ENCODE peak calls at places on chromosomes 5 and 9, in eight cellular contexts. D is tibial nerve, E is stomach, V is HepG2, S is transverse colon, P is breast epithelium, H is mammary epithelial cell, U is PC-3. K is an unnamed sample.
A peak's percentile ranks its signal among the peaks of the same experiment; 100 is the strongest.

GRCh38 chr5:124468671-124469411 is 277.6 kb downstream of the ZNF608 start:
- DNase-seq in D (no peak), E (no peak), V (no peak), S (no peak), P (no peak), H (no peak), U (no peak), K (no peak)

GRCh38 chr5:74019923-74020322 is 393.9 kb downstream of the ARHGEF28 start:
- DNase-seq in D (no peak), E (no peak), V (no peak), S (no peak), P (no peak), H (no peak), U (no peak), K (no peak)

GRCh38 chr5:83097582-83098265 is 20.4 kb downstream of the XRCC4 start:
- DNase-seq in D (no peak), E (no peak), V (no peak), S (no peak), P (no peak), H (no peak), U (peak; percentile 65), K (no peak)

GRCh38 chr5:75681125-75681830 is 36.0 kb downstream of the POC5 start:
- DNase-seq in D (no peak), E (no peak), V (peak; percentile 28), S (no peak), P (no peak), H (peak; percentile 40), U (peak; percentile 57), K (no peak)

GRCh38 chr5:24135536-24135935 is 509.2 kb downstream of the CDH10 start:
- DNase-seq in D (no peak), E (no peak), V (no peak), S (no peak), P (no peak), H (peak; percentile 17), U (peak; percentile 14), K (no peak)

GRCh38 chr5:153891394-153891793 is 147.3 kb downstream of the FAM114A2 start:
- DNase-seq in D (no peak), E (no peak), V (no peak), S (no peak), P (no peak), H (peak; percentile 12), U (no peak), K (no peak)

GRCh38 chr5:37658440-37658839 is 181.4 kb downstream of the GDNF start:
- DNase-seq in D (no peak), E (no peak), V (peak; percentile 9), S (no peak), P (no peak), H (no peak), U (peak; percentile 35), K (no peak)

GRCh38 chr9:112050544-112051475 is 124.3 kb downstream of the SUSD1 start:
- DNase-seq in D (peak; percentile 81), E (peak; percentile 57), V (peak; percentile 91), S (peak; percentile 59), P (peak; percentile 51), H (peak; percentile 77), U (peak; percentile 61), K (peak; percentile 94)

GRCh38 chr5:96973561-96974401 is 37.9 kb downstream of the LNPEP start:
- DNase-seq in D (no peak), E (no peak), V (no peak), S (no peak), P (no peak), H (no peak), U (no peak), K (no peak)

GRCh38 chr5:96968614-96969013 is 32.7 kb downstream of the LNPEP start:
- DNase-seq in D (no peak), E (no peak), V (no peak), S (no peak), P (no peak), H (no peak), U (no peak), K (no peak)

GRCh38 chr5:96969401-96969800 is 33.5 kb downstream of the LNPEP start:
- DNase-seq in D (no peak), E (no peak), V (no peak), S (no peak), P (no peak), H (no peak), U (no peak), K (no peak)

GRCh38 chr5:96975656-96976055 is 39.8 kb downstream of the LNPEP start:
- DNase-seq in D (no peak), E (no peak), V (no peak), S (no peak), P (no peak), H (no peak), U (no peak), K (no peak)

DNA sequence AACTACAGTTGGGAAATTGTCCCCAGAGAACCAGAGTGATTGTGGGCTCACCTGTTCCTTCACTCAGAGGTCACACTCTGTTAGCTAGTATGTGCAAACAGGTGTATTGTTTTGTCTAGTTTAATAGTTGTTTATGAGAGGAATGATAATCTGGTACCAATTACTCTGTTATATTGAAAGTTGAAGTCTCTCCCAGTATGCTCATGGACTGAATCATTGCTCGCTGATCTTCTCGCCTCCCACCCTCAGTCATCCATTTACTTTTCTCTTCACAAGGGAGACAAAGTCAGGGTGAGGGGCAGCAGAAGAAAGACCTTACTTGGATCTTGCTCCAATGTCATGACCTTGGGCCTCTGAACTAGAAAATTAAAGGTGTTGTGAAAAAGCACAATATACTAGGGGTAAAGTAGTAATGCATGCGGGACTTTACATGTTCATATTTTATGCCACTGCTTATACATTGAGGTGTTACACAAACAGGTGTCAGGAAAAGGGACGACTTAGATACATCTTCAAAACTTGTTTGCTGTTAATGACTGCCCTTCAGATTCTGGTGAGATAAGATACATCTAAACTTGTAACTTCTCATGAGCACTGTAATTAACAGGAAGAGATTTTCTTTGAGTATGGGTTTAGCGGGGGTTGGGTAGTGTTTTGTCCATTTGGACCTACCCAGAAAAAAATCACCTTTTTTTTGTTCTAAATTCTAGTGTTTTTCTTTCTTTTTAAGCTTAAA is 36.9 kb downstream of the LNPEP start:
- DNase-seq in D (no peak), E (no peak), V (no peak), S (no peak), P (no peak), H (no peak), U (no peak), K (no peak)
- TF ChIP-seq CTCF in D (no peak), E (no peak), V (no peak), S (no peak), P (no peak), H (no peak), U (no peak), K (no peak)

GRCh38 chr5:36610629-36611028 is 4.2 kb downstream of the SLC1A3 start:
- DNase-seq in D (no peak), E (no peak), V (no peak), S (no peak), P (no peak), H (no peak), U (no peak), K (no peak)

GRCh38 chr5:36607114-36607561 is 732 bp downstream of the SLC1A3 start:
- DNase-seq in D (no peak), E (no peak), V (no peak), S (no peak), P (no peak), H (peak; percentile 46), U (peak; percentile 59), K (no peak)

GRCh38 chr5:36606437-36607113 is at the start of gene SLC1A3:
- DNase-seq in D (peak; percentile 59), E (peak; percentile 46), V (no peak), S (peak; percentile 22), P (peak; percentile 27), H (peak; percentile 83), U (peak; percentile 80), K (peak; percentile 41)

GRCh38 chr5:36606052-36606436 is 362 bp upstream of the SLC1A3 start:
- DNase-seq in D (no peak), E (no peak), V (no peak), S (no peak), P (no peak), H (no peak), U (no peak), K (no peak)

GRCh38 chr5:36607838-36608783 is 1.7 kb downstream of the SLC1A3 start:
- DNase-seq in D (no peak), E (no peak), V (no peak), S (no peak), P (no peak), H (peak; percentile 41), U (peak; percentile 61), K (no peak)
- H3K4me3 ChIP-seq in D (peak overlapping the region; percentile 7), E (peak overlapping the region; percentile 20), V (no peak overlapping the region), S (no peak overlapping the region), P (peak overlapping the region; percentile 78), H (peak overlapping the region; percentile 83), U (peak overlapping the region; percentile 85), K (no peak overlapping the region)

DNA sequence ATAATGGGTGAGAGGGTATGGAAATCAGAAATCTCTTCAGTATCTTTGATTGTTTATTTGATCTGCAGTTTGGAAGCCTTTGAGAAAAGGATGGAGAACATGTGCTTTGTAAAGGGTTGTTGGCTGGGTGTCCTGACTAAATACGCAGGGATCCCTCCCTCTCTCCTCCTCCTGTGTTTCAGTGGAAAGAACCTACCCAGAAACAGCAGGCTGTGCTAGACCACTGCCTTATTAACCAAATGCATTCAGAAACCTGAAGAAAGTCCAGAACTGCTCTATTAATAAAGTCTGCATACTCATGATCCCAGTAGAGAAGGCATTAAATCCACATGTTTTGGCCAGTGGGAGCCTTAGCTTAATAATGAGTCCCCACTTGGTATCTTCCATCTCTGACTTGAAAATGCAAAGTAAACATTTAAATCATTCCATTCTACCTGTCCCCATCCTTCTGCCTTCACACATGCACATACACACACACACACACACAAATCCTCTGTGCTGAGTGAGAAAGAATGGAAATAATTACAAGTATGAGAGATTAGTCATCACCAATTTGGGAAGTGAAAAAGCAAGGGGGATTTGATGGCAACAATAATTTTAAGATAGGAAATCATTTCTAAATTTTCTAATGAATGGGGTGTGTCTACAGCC is 10.0 kb upstream of the LECT2 start:
- DNase-seq in D (no peak), E (no peak), V (no peak), S (no peak), P (no peak), H (no peak), U (no peak), K (no peak)
- H3K36me3 ChIP-seq in D (no peaks in the 10 kb centered on the region), E (no peaks in the 10 kb centered on the region), V (no peaks in the 10 kb centered on the region), S (no peaks in the 10 kb centered on the region), P (no peaks in the 10 kb centered on the region), H (no peaks in the 10 kb centered on the region), U (no peaks in the 10 kb centered on the region), K (no peaks in the 10 kb centered on the region)

GRCh38 chr5:64502181-64502580 is 3.6 kb upstream of the RGS7BP start:
- DNase-seq in D (no peak), E (no peak), V (no peak), S (no peak), P (no peak), H (no peak), U (no peak), K (no peak)

GRCh38 chr5:64506567-64507321 is 929 bp downstream of the RGS7BP start:
- DNase-seq in D (no peak), E (no peak), V (no peak), S (no peak), P (no peak), H (no peak), U (no peak), K (no peak)

GRCh38 chr5:64509798-64510197 is 4.0 kb downstream of the RGS7BP start:
- DNase-seq in D (no peak), E (no peak), V (no peak), S (no peak), P (no peak), H (no peak), U (no peak), K (no peak)

DNA sequence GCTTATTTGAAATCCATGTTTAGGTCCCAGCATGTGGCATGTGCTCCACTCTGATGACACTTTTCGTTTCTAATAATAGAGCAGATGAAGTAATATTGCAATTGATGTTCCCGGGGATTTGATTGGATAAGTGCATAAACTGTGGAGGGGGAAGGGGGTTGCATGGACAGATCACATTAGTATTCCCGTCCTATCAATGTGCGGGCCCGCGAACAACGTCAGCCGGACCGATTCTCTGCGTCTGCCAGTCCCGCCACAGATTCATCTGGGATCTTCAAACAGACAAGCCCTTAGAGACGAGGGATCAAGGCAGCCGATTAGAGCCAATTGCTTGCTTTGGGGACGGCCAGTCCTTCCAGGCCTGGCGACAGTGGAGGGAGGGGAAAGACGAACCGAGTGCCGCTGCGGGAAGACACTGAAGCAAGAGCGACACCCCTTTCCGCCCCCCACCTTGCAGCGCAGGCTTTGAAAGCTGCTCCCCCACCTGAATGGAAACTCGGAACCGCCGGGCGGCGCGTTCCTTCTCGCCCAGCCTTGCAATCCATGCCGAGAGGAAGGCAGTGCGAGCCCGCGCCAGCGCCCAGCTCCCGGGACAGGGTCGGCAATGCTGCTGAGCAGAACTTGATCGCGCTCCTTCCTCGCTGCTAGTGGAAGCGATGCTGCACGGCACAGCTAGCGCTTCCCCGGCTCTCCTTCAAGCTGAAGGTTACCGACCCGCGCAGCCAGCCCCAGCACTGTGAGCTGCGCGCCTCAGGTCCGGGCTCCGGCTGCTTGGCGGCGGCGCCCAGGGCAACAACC is at the start of gene RGS7BP:
- DNase-seq in D (no peak), E (peak; percentile 29), V (no peak), S (no peak), P (no peak), H (peak; percentile 22), U (peak; percentile 52), K (no peak)
- TF ChIP-seq CTCF in D (no peak), E (no peak), V (no peak), S (no peak), P (no peak), H (no peak), U (no peak), K (no peak)

K was measured in kidney epithelial cell.